ENCODE peak calls at places on chromosomes 11 and 22, in nine cellular contexts. One of them, this sample, is unnamed.

GRCh38 chr22:50139843-50140415 is 30.6 kb upstream of the PANX2 start:
- DNase-seq in T-helper 1 cell: no peak
- DNase-seq in psoas muscle: no peak
- DNase-seq in T-helper 17 cell: no peak
- DNase-seq in lower leg skin: no peak
- DNase-seq in A549: no peak
- DNase-seq in stomach: no peak
- DNase-seq in NCI-H2081: peak; percentile 94
- DNase-seq in BJ: no peak
- DNase-seq in this sample: no peak

GRCh38 chr11:47399860-47400812 is 8.3 kb upstream of the SLC39A13 start:
- DNase-seq in BJ: no peak
- DNase-seq in psoas muscle: peak; percentile 54
- DNase-seq in T-helper 1 cell: peak; percentile 45
- DNase-seq in stomach: no peak
- DNase-seq in lower leg skin: no peak
- DNase-seq in A549: no peak
- DNase-seq in T-helper 17 cell: no peak
- DNase-seq in NCI-H2081: no peak
- DNase-seq in this sample: no peak

GRCh38 chr22:33577862-33578411 is 342.3 kb downstream of the LARGE1 start:
- DNase-seq in T-helper 1 cell: no peak
- DNase-seq in stomach: no peak
- DNase-seq in BJ: no peak
- DNase-seq in T-helper 17 cell: no peak
- DNase-seq in A549: no peak
- DNase-seq in lower leg skin: no peak
- DNase-seq in NCI-H2081: no peak
- DNase-seq in psoas muscle: no peak
- DNase-seq in this sample: no peak

GRCh38 chr11:130163346-130164220 is 4.0 kb downstream of the ST14 start:
- DNase-seq in NCI-H2081: peak; percentile 43
- DNase-seq in psoas muscle: no peak
- DNase-seq in T-helper 1 cell: no peak
- DNase-seq in A549: no peak
- DNase-seq in stomach: peak; percentile 80
- DNase-seq in lower leg skin: peak; percentile 50
- DNase-seq in T-helper 17 cell: no peak
- DNase-seq in BJ: no peak
- DNase-seq in this sample: no peak

GRCh38 chr11:36012410-36012809 is 68.5 kb downstream of the LDLRAD3 start:
- DNase-seq in A549: no peak
- DNase-seq in stomach: no peak
- DNase-seq in NCI-H2081: no peak
- DNase-seq in T-helper 17 cell: no peak
- DNase-seq in psoas muscle: no peak
- DNase-seq in BJ: no peak
- DNase-seq in lower leg skin: no peak
- DNase-seq in T-helper 1 cell: no peak
- DNase-seq in this sample: peak; percentile 87

GRCh38 chr11:62444835-62445234 is 26.0 kb downstream of the SCGB1A1 start:
- DNase-seq in lower leg skin: no peak
- DNase-seq in psoas muscle: no peak
- DNase-seq in T-helper 17 cell: no peak
- DNase-seq in T-helper 1 cell: no peak
- DNase-seq in stomach: no peak
- DNase-seq in BJ: no peak
- DNase-seq in NCI-H2081: no peak
- DNase-seq in A549: no peak
- DNase-seq in this sample: no peak

GRCh38 chr22:20131856-20132685 is 467 bp downstream of the ZDHHC8 start:
- DNase-seq in stomach: peak; percentile 38
- DNase-seq in NCI-H2081: no peak
- DNase-seq in A549: no peak
- DNase-seq in T-helper 1 cell: peak; percentile 27
- DNase-seq in T-helper 17 cell: no peak
- DNase-seq in psoas muscle: peak; percentile 81
- DNase-seq in BJ: no peak
- DNase-seq in lower leg skin: no peak
- DNase-seq in this sample: peak; percentile 34

GRCh38 chr11:15490535-15490934 is 375.8 kb downstream of the INSC start:
- DNase-seq in BJ: no peak
- DNase-seq in T-helper 17 cell: no peak
- DNase-seq in T-helper 1 cell: no peak
- DNase-seq in psoas muscle: no peak
- DNase-seq in stomach: no peak
- DNase-seq in A549: no peak
- DNase-seq in lower leg skin: no peak
- DNase-seq in NCI-H2081: no peak
- DNase-seq in this sample: no peak

GRCh38 chr11:18115360-18116127 is 9.7 kb upstream of the SAAL1 start:
- DNase-seq in T-helper 1 cell: peak; percentile 43
- DNase-seq in stomach: peak; percentile 70
- DNase-seq in T-helper 17 cell: peak; percentile 48
- DNase-seq in A549: peak; percentile 75
- DNase-seq in lower leg skin: peak; percentile 31
- DNase-seq in NCI-H2081: peak; percentile 82
- DNase-seq in BJ: no peak
- DNase-seq in psoas muscle: no peak
- DNase-seq in this sample: peak; percentile 67

GRCh38 chr11:30370164-30370563 is 47.3 kb downstream of the ARL14EP start:
- DNase-seq in psoas muscle: no peak
- DNase-seq in stomach: no peak
- DNase-seq in BJ: no peak
- DNase-seq in lower leg skin: no peak
- DNase-seq in A549: no peak
- DNase-seq in T-helper 17 cell: no peak
- DNase-seq in NCI-H2081: no peak
- DNase-seq in T-helper 1 cell: no peak
- DNase-seq in this sample: no peak

GRCh38 chr11:8025816-8026215 is 38.7 kb downstream of the EIF3F start:
- DNase-seq in lower leg skin: no peak
- DNase-seq in T-helper 1 cell: no peak
- DNase-seq in A549: no peak
- DNase-seq in stomach: no peak
- DNase-seq in T-helper 17 cell: no peak
- DNase-seq in NCI-H2081: no peak
- DNase-seq in BJ: no peak
- DNase-seq in psoas muscle: no peak
- DNase-seq in this sample: no peak

GRCh38 chr22:36764641-36765040 is 11.3 kb downstream of the IFT27 start:
- DNase-seq in BJ: no peak
- DNase-seq in NCI-H2081: no peak
- DNase-seq in psoas muscle: no peak
- DNase-seq in stomach: no peak
- DNase-seq in A549: no peak
- DNase-seq in lower leg skin: no peak
- DNase-seq in T-helper 1 cell: no peak
- DNase-seq in T-helper 17 cell: no peak
- DNase-seq in this sample: no peak

GRCh38 chr22:36853407-36854099 is 7.3 kb upstream of the NCF4 start:
- DNase-seq in BJ: no peak
- DNase-seq in T-helper 1 cell: peak; percentile 77
- DNase-seq in psoas muscle: peak; percentile 84
- DNase-seq in lower leg skin: peak; percentile 40
- DNase-seq in T-helper 17 cell: peak; percentile 90
- DNase-seq in stomach: peak; percentile 62
- DNase-seq in A549: peak; percentile 22
- DNase-seq in NCI-H2081: peak; percentile 19
- DNase-seq in this sample: peak; percentile 58

GRCh38 chr11:14390669-14391068 is 31.7 kb upstream of the RRAS2 start:
- DNase-seq in T-helper 1 cell: no peak
- DNase-seq in psoas muscle: no peak
- DNase-seq in NCI-H2081: no peak
- DNase-seq in lower leg skin: no peak
- DNase-seq in A549: no peak
- DNase-seq in BJ: no peak
- DNase-seq in T-helper 17 cell: no peak
- DNase-seq in stomach: no peak
- DNase-seq in this sample: no peak

GRCh38 chr11:62850911-62851806 is 11.8 kb upstream of the WDR74 start:
- DNase-seq in NCI-H2081: no peak
- DNase-seq in stomach: no peak
- DNase-seq in A549: no peak
- DNase-seq in BJ: no peak
- DNase-seq in T-helper 1 cell: no peak
- DNase-seq in psoas muscle: no peak
- DNase-seq in lower leg skin: no peak
- DNase-seq in T-helper 17 cell: no peak
- DNase-seq in this sample: peak; percentile 56

This sample was measured in trophoblast cell.